ENCODE peak calls at places on chromosomes 1 and 21, in five cellular contexts. V is K562, A is H1, T is GM12878, P is HepG2. Z is an unnamed sample.

GRCh38 chr1:25649505-25650218 is 33.1 kb downstream of the MAN1C1 start:
- DNase-seq in P (no peak), V (no peak), A (peak; percentile 31), T (no peak), Z (no peak)

GRCh38 chr1:156806512-156807440 is 9.9 kb downstream of the SH2D2A start:
- DNase-seq in V (no peak), A (no peak), P (no peak), T (no peak), Z (no peak)

GRCh38 chr21:18743523-18743922 is 339.9 kb upstream of the TMPRSS15 start:
- DNase-seq in T (no peak), V (no peak), A (no peak), P (no peak), Z (no peak)

GRCh38 chr21:26708223-26708800 is 135.2 kb upstream of the CYYR1 start:
- DNase-seq in P (no peak), T (no peak), A (no peak), V (no peak), Z (no peak)

GRCh38 chr1:43410571-43410970 is 20.9 kb downstream of the SZT2 start:
- DNase-seq in A (no peak), T (no peak), P (no peak), V (no peak), Z (no peak)

GRCh38 chr1:26730695-26731094 is 34.9 kb downstream of the ARID1A start:
- DNase-seq in T (no peak), V (no peak), A (no peak), P (no peak), Z (no peak)

GRCh38 chr1:209130886-209131285 is 452.6 kb upstream of the CAMK1G start:
- DNase-seq in A (no peak), T (no peak), P (no peak), V (no peak), Z (no peak)

GRCh38 chr1:7013833-7014639 is 228.8 kb downstream of the CAMTA1 start:
- DNase-seq in V (no peak), A (no peak), P (no peak), T (no peak), Z (no peak)

GRCh38 chr1:184791199-184791935 is 36.7 kb upstream of the EDEM3 start:
- DNase-seq in V (no peak), P (no peak), A (no peak), T (no peak), Z (no peak)

GRCh38 chr1:94092210-94092613 is 28.7 kb downstream of the ABCA4 start:
- DNase-seq in T (no peak), V (no peak), P (no peak), A (no peak), Z (no peak)

GRCh38 chr1:1318131-1318652 is 6.3 kb downstream of the INTS11 start:
- DNase-seq in A (no peak), T (no peak), V (peak; percentile 87), P (peak; percentile 31), Z (peak; percentile 65)

GRCh38 chr1:29519733-29520132 is 283.4 kb downstream of the PTPRU start:
- DNase-seq in A (no peak), P (no peak), V (no peak), T (no peak), Z (no peak)

GRCh38 chr1:17826165-17826488 is 71.0 kb downstream of the ACTL8 start:
- DNase-seq in T (no peak), V (peak; percentile 61), A (peak; percentile 90), P (peak; percentile 5), Z (peak; percentile 8)

GRCh38 chr1:204435246-204435885 is 23.7 kb upstream of the PPP1R15B start:
- DNase-seq in V (no peak), P (peak; percentile 56), A (no peak), T (no peak), Z (no peak)

GRCh38 chr1:4174291-4175200 is 274.5 kb upstream of the C1orf174 start:
- DNase-seq in T (no peak), A (peak; percentile 28), P (no peak), V (no peak), Z (no peak)

GRCh38 chr1:44263191-44263944 is 50.1 kb downstream of the DMAP1 start:
- DNase-seq in A (no peak), T (no peak), P (no peak), V (no peak), Z (no peak)

GRCh38 chr1:209157514-209158285 is 425.8 kb upstream of the CAMK1G start:
- DNase-seq in T (no peak), P (no peak), A (no peak), V (no peak), Z (no peak)

GRCh38 chr1:201181726-201182125 is 8.9 kb upstream of the IGFN1 start:
- DNase-seq in V (no peak), P (no peak), A (no peak), T (no peak), Z (no peak)

DNA sequence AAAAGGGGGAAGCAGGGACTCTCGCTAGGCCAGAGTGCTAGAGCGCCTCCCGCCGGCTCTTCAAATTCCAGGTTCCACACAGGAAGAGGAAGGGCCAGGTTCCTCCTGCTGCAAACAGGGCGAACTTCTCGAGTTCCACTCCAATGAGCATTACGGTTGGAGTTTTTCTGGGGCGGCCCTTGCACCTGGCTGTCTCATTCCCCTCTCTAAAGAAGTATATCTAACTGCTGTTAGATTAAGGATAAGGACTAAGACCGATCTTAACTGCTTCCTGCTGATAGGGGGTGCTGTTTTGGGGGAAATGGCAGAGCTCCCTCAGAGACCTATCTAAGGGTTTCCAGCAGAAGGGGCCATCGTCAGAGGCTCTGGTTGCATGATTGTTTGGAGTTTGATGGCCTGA is 138.0 kb downstream of the RABGAP1L start:
- DNase-seq in A (peak; percentile 57), V (no peak), P (no peak), T (no peak), Z (no peak)
- TF ChIP-seq CTCF in A (peak; percentile 19), V (no peak), P (no peak), T (no peak), Z (no peak)

DNA sequence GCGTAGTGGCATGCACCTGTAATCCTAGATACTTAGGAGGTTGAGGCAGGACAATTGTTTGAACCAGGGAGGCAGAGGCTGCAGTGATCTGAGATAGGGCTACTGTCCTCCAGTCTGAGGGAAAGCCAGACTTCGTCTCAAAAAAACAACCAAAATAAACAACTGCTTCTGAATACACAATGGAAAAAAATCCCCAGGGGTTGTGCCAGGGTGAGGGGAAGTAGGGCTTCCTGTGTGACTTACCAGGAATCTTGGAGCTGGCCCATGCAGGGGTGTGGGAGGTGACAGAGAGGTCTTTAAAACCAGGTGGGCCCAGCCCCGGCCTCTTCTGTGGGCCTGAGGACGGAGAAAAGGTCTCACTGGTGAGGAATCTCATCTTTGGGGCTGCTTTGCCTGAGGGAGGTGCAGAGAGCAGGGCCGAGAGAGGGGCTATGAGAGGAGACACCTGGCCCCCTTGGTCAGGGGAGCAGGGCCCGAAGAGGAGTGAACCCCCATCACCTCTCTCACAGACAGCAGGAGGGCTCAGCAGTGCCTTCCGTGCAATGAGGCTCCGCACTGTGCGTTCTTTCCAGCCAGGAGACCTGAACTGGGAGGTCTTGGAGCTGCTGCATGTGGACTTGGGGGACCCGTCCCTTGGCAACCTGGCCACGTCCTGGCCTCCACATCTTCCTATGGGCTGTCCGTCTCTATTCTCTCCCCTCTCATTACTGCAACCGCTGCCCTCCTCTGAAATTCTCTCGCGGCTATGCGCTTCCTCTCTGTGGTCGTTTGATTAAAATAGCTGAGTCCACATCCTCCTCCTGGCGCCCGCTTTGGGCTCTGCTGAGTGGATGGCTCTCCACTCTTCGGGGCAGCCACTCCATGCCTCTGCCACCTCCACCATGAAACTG is 10.7 kb downstream of the PLA2G5 start:
- DNase-seq in V (no peak), A (no peak), T (peak; percentile 57), P (no peak), Z (no peak)
- TF ChIP-seq ZNF274 in V (no peak), A (no peak), T (no peak), P (no peak), Z (no peak)

DNA sequence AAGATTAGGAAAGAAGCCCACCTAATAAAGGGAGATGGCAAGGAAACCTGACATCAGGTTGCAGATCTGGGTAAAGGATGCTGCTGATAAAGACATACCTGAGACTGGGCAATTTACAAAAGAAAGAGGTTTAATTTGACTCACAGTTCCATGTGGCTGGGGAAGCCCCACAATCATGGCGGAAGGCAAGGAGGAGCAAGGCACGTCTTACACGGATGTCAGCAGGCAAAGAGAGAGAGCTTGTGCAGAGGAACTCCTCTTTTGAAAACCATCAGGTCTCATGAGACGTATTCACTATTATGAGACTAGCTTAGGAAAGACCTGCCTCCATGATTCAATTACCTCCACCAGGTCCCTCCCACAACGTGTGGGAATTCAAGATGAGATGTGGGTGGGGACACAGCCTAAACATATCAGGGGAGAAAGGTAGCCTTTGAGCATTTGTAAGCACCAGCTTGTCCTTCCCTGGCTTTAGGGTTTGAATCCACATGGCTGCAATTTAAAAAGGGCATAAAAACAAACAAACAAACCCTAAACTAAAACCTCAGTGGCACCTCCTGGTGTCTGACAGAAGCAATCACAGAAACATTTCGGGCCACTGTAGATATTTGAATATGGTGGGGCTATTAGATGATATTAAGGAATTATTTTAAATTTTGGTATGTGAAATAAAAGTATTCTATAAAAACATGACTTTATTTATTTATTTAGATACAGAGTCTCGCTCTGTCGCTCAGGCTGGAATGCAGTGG is 33.1 kb downstream of the SLC2A7 start:
- DNase-seq in P (no peak), T (no peak), A (no peak), V (no peak), Z (no peak)
- TF ChIP-seq CTCF in P (no peak), T (peak; percentile 5), A (peak; percentile 2), V (no peak), Z (peak; percentile 36)

GRCh38 chr1:40258445-40258769 is 371 bp downstream of the ZMPSTE24 start:
- DNase-seq in P (peak; percentile 3), A (no peak), T (no peak), V (no peak), Z (no peak)

GRCh38 chr1:40255231-40255630 is 2.8 kb upstream of the ZMPSTE24 start:
- DNase-seq in T (no peak), A (no peak), P (no peak), V (no peak), Z (no peak)

GRCh38 chr1:40257313-40257687 is 736 bp upstream of the ZMPSTE24 start:
- DNase-seq in P (no peak), V (no peak), T (no peak), A (no peak), Z (peak; percentile 16)

GRCh38 chr1:40256401-40257084 is 1.5 kb upstream of the ZMPSTE24 start:
- DNase-seq in A (no peak), T (no peak), P (no peak), V (no peak), Z (no peak)

GRCh38 chr1:40257688-40258444 is at the start of gene ZMPSTE24:
- DNase-seq in A (peak; percentile 94), T (peak; percentile 87), P (peak; percentile 95), V (peak; percentile 99), Z (peak; percentile 97)
- TF ChIP-seq ZNF274 in A (no peak), T (no peak), P (peak; percentile 47), V (no peak), Z (no peak)